ENCODE peak calls at places on chromosomes 4 and X, in six cellular contexts. H is AG04450; O is fibroblast of lung; W is effector memory CD4-positive, alpha-beta T cell; C is IMR-90; X is OCI-LY7. M is an unnamed sample.

GRCh38 chr4:168612435-168613139 is 115.7 kb downstream of the PALLD start:
- DNase-seq in H (no peak), O (peak; percentile 63), W (no peak), C (peak; percentile 78), X (no peak), M (no peak)

GRCh38 chrX:24672701-24673190 is 21.0 kb upstream of the POLA1 start:
- DNase-seq in H (no peak), O (no peak), W (no peak), C (no peak), X (no peak), M (no peak)

GRCh38 chr4:20354120-20354519 is 102.4 kb downstream of the SLIT2 start:
- DNase-seq in H (no peak), O (no peak), W (no peak), C (no peak), X (no peak), M (no peak)

GRCh38 chrX:80817002-80817401 is 7.3 kb upstream of the BRWD3 start:
- DNase-seq in H (no peak), O (no peak), W (no peak), C (no peak), X (no peak), M (no peak)

GRCh38 chr4:106868381-106869035 is 167.6 kb downstream of the DKK2 start:
- DNase-seq in H (no peak), O (peak; percentile 52), W (no peak), C (no peak), X (no peak), M (no peak)

GRCh38 chr4:15162465-15163283 is 160.4 kb downstream of the CPEB2 start:
- DNase-seq in H (no peak), O (peak; percentile 76), W (no peak), C (peak; percentile 53), X (peak; percentile 11), M (no peak)

GRCh38 chrX:27893211-27893610 is 85.4 kb downstream of the MAGEB10 start:
- DNase-seq in H (no peak), O (no peak), W (no peak), C (no peak), X (no peak), M (no peak)

GRCh38 chrX:9033179-9033578 is 748 bp downstream of the FAM9B start:
- DNase-seq in H (no peak), O (no peak), W (no peak), C (no peak), X (no peak), M (no peak)

GRCh38 chr4:153022233-153022632 is 86.1 kb downstream of the FHDC1 start:
- DNase-seq in H (no peak), O (no peak), W (no peak), C (no peak), X (no peak), M (no peak)

GRCh38 chr4:98584265-98584664 is 74.1 kb downstream of the TSPAN5 start:
- DNase-seq in H (no peak), O (no peak), W (no peak), C (peak; percentile 58), X (no peak), M (no peak)

GRCh38 chrX:371907-372306 is 14.8 kb downstream of the PPP2R3B start:
- DNase-seq in H (no peak), O (no peak), W (no peak), C (no peak), X (peak; percentile 86), M (no peak)

GRCh38 chr4:54233128-54233696 is 4.1 kb downstream of the PDGFRA start:
- DNase-seq in H (peak; percentile 61), O (peak; percentile 89), W (peak; percentile 15), C (peak; percentile 85), X (no peak), M (peak; percentile 86)

GRCh38 chr4:56979674-56980073 is 978 bp downstream of the POLR2B start:
- DNase-seq in H (no peak), O (no peak), W (no peak), C (peak; percentile 19), X (peak; percentile 47), M (peak; percentile 32)

GRCh38 chr4:85929926-85930325 is 429.9 kb downstream of the MAPK10 start:
- DNase-seq in H (no peak), O (no peak), W (no peak), C (no peak), X (no peak), M (no peak)

GRCh38 chr4:26701786-26702227 is 117.9 kb downstream of the TBC1D19 start:
- DNase-seq in H (no peak), O (peak; percentile 63), W (no peak), C (peak; percentile 70), X (no peak), M (no peak)

GRCh38 chr4:136931771-136932170 is 600.5 kb downstream of the PCDH18 start:
- DNase-seq in H (no peak), O (no peak), W (no peak), C (no peak), X (no peak), M (no peak)

GRCh38 chr4:149166886-149167285 is 648.8 kb downstream of the IQCM start:
- DNase-seq in H (no peak), O (no peak), W (no peak), C (no peak), X (no peak), M (no peak)

GRCh38 chrX:23380581-23380980 is 45.9 kb downstream of the PTCHD1 start:
- DNase-seq in H (no peak), O (no peak), W (no peak), C (no peak), X (no peak), M (peak; percentile 80)

GRCh38 chrX:13077168-13077567 is 32.7 kb upstream of the FAM9C start:
- DNase-seq in H (no peak), O (no peak), W (peak; percentile 7), C (peak; percentile 47), X (peak; percentile 32), M (no peak)

GRCh38 chr4:165464338-165464737 is 85.5 kb downstream of the CPE start:
- DNase-seq in H (no peak), O (no peak), W (no peak), C (no peak), X (no peak), M (no peak)

GRCh38 chr4:1851575-1852415 is 4.2 kb downstream of the LETM1 start:
- DNase-seq in H (no peak), O (no peak), W (no peak), C (no peak), X (no peak), M (no peak)

GRCh38 chr4:34170941-34171340 is 2073.4 kb downstream of the ARAP2 start:
- DNase-seq in H (no peak), O (no peak), W (no peak), C (peak; percentile 31), X (no peak), M (no peak)

GRCh38 chrX:104370089-104370488 is 115.4 kb upstream of the ESX1 start:
- DNase-seq in H (no peak), O (no peak), W (no peak), C (no peak), X (no peak), M (peak; percentile 36)

GRCh38 chrX:45363596-45363995 is 162.9 kb upstream of the DIPK2B start:
- DNase-seq in H (no peak), O (no peak), W (no peak), C (no peak), X (no peak), M (no peak)

GRCh38 chrX:45372151-45372550 is 171.5 kb upstream of the DIPK2B start:
- DNase-seq in H (no peak), O (no peak), W (no peak), C (no peak), X (no peak), M (no peak)

GRCh38 chrX:45368705-45369104 is 168.0 kb upstream of the DIPK2B start:
- DNase-seq in H (no peak), O (no peak), W (no peak), C (no peak), X (no peak), M (no peak)
- H3K27ac ChIP-seq in H (no peak overlapping the region), O (no peak overlapping the region), W (no peak overlapping the region), C (no peak overlapping the region), X (no peak overlapping the region), M (no peak overlapping the region)

GRCh38 chr4:11072999-11073398 is 355.7 kb downstream of the HS3ST1 start:
- DNase-seq in H (no peak), O (no peak), W (no peak), C (no peak), X (no peak), M (no peak)

GRCh38 chr4:11072426-11072825 is 356.3 kb downstream of the HS3ST1 start:
- DNase-seq in H (no peak), O (no peak), W (no peak), C (no peak), X (no peak), M (no peak)

GRCh38 chr4:11070813-11071212 is 357.9 kb downstream of the HS3ST1 start:
- DNase-seq in H (no peak), O (no peak), W (no peak), C (no peak), X (no peak), M (no peak)

GRCh38 chr4:11074581-11075241 is 354.0 kb downstream of the HS3ST1 start:
- DNase-seq in H (no peak), O (no peak), W (no peak), C (no peak), X (no peak), M (no peak)

DNA sequence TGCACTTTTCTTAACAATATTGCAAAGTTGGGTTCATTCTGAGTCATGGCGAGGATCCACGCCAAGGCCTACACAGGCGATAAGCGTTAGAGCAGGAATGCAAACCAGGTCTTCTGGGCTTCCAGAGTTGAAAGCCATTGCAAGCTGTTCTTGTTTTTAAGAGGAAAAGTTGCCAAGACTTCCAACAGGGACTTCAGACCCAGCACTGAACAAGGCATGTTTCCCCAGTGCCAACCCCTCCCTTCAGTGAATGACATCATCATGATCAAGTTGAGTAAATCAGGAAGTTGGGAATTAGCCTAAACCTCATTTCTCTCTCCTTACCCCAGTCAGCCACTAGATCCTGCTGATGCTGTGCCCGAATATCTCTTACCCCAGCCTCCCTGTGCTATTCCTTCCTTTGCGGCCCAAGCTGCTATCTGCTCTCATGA is 355.1 kb downstream of the HS3ST1 start:
- DNase-seq in H (no peak), O (peak; percentile 55), W (no peak), C (no peak), X (no peak), M (no peak)
- H3K27ac ChIP-seq in H (no peak overlapping the region), O (no peak overlapping the region), W (no peak overlapping the region), C (no peak overlapping the region), X (no peak overlapping the region), M (no peak overlapping the region)

GRCh38 chrX:73964607-73965006 is 339.4 kb upstream of the ZCCHC13 start:
- DNase-seq in H (no peak), O (no peak), W (no peak), C (no peak), X (no peak), M (no peak)
- H3K27ac ChIP-seq in H (no peak overlapping the region), O (no peak overlapping the region), W (no peak overlapping the region), C (no peak overlapping the region), X (no peak overlapping the region), M (peak overlapping the region; percentile 86)

GRCh38 chr4:48913346-48913745 is 6.8 kb upstream of the OCIAD2 start:
- DNase-seq in H (peak; percentile 66), O (peak; percentile 85), W (no peak), C (peak; percentile 92), X (no peak), M (no peak)
- H3K27ac ChIP-seq in H (peak overlapping the region; percentile 52), O (no peak overlapping the region), W (no peak overlapping the region), C (no peak overlapping the region), X (no peak overlapping the region), M (no peak overlapping the region)